ENCODE peak calls at places on chromosomes 3 and 15, in nine cellular contexts. One of them, this sample, is unnamed. For H3K4me1, the result is how much of the 10 kb centered on the place peaks cover.

GRCh38 chr3:38634133-38634532 is 15.4 kb downstream of the SCN5A start:
- DNase-seq in IMR-90: peak
- DNase-seq in fibroblast of lung: no peak
- DNase-seq in esophagus muscularis mucosa: no peak
- DNase-seq in vagina: no peak
- DNase-seq in CD8-positive, alpha-beta T cell: no peak
- DNase-seq in heart right ventricle: no peak
- DNase-seq in GM23338: no peak
- DNase-seq in uterus: no peak
- DNase-seq in this sample: peak

GRCh38 chr3:13002398-13003124 is 70.7 kb downstream of the IQSEC1 start:
- DNase-seq in IMR-90: no peak
- DNase-seq in fibroblast of lung: no peak
- DNase-seq in esophagus muscularis mucosa: no peak
- DNase-seq in vagina: no peak
- DNase-seq in CD8-positive, alpha-beta T cell: no peak
- DNase-seq in heart right ventricle: no peak
- DNase-seq in GM23338: no peak
- DNase-seq in uterus: no peak
- DNase-seq in this sample: no peak

GRCh38 chr3:74267583-74268184 is 346.8 kb downstream of the CNTN3 start:
- DNase-seq in IMR-90: peak
- DNase-seq in fibroblast of lung: peak
- DNase-seq in esophagus muscularis mucosa: no peak
- DNase-seq in vagina: no peak
- DNase-seq in CD8-positive, alpha-beta T cell: no peak
- DNase-seq in heart right ventricle: peak
- DNase-seq in GM23338: peak
- DNase-seq in uterus: no peak
- DNase-seq in this sample: no peak

GRCh38 chr3:37969601-37970100 is 20.9 kb upstream of the VILL start:
- DNase-seq in IMR-90: no peak
- DNase-seq in fibroblast of lung: no peak
- DNase-seq in esophagus muscularis mucosa: no peak
- DNase-seq in vagina: no peak
- DNase-seq in CD8-positive, alpha-beta T cell: no peak
- DNase-seq in heart right ventricle: no peak
- DNase-seq in GM23338: no peak
- DNase-seq in uterus: no peak
- DNase-seq in this sample: no peak

GRCh38 chr3:10964537-10965167 is 27.9 kb upstream of the SLC6A1 start:
- DNase-seq in IMR-90: peak
- DNase-seq in fibroblast of lung: no peak
- DNase-seq in esophagus muscularis mucosa: no peak
- DNase-seq in vagina: no peak
- DNase-seq in CD8-positive, alpha-beta T cell: no peak
- DNase-seq in heart right ventricle: no peak
- DNase-seq in GM23338: peak
- DNase-seq in uterus: no peak
- DNase-seq in this sample: no peak

GRCh38 chr3:183536238-183536880 is 19.1 kb downstream of the KLHL6 start:
- DNase-seq in IMR-90: no peak
- DNase-seq in fibroblast of lung: no peak
- DNase-seq in esophagus muscularis mucosa: no peak
- DNase-seq in vagina: no peak
- DNase-seq in CD8-positive, alpha-beta T cell: no peak
- DNase-seq in heart right ventricle: no peak
- DNase-seq in GM23338: no peak
- DNase-seq in uterus: no peak
- DNase-seq in this sample: no peak

GRCh38 chr3:167662919-167663400 is 9.2 kb upstream of the WDR49 start:
- DNase-seq in IMR-90: no peak
- DNase-seq in fibroblast of lung: peak
- DNase-seq in esophagus muscularis mucosa: no peak
- DNase-seq in vagina: no peak
- DNase-seq in CD8-positive, alpha-beta T cell: no peak
- DNase-seq in heart right ventricle: no peak
- DNase-seq in GM23338: no peak
- DNase-seq in uterus: no peak
- DNase-seq in this sample: no peak

GRCh38 chr3:180546863-180547262 is 55.1 kb upstream of the TTC14 start:
- DNase-seq in IMR-90: no peak
- DNase-seq in fibroblast of lung: no peak
- DNase-seq in esophagus muscularis mucosa: no peak
- DNase-seq in vagina: no peak
- DNase-seq in CD8-positive, alpha-beta T cell: no peak
- DNase-seq in heart right ventricle: no peak
- DNase-seq in GM23338: no peak
- DNase-seq in uterus: no peak
- DNase-seq in this sample: no peak

GRCh38 chr3:177746259-177747021 is 549.2 kb upstream of the TBL1XR1 start:
- DNase-seq in IMR-90: peak
- DNase-seq in fibroblast of lung: peak
- DNase-seq in esophagus muscularis mucosa: no peak
- DNase-seq in vagina: no peak
- DNase-seq in CD8-positive, alpha-beta T cell: no peak
- DNase-seq in heart right ventricle: no peak
- DNase-seq in GM23338: no peak
- DNase-seq in uterus: no peak
- DNase-seq in this sample: no peak

GRCh38 chr3:194296448-194296831 is 54.7 kb downstream of the CPN2 start:
- DNase-seq in IMR-90: peak
- DNase-seq in fibroblast of lung: peak
- DNase-seq in esophagus muscularis mucosa: no peak
- DNase-seq in vagina: no peak
- DNase-seq in CD8-positive, alpha-beta T cell: no peak
- DNase-seq in heart right ventricle: no peak
- DNase-seq in GM23338: peak
- DNase-seq in uterus: no peak
- DNase-seq in this sample: no peak

DNA sequence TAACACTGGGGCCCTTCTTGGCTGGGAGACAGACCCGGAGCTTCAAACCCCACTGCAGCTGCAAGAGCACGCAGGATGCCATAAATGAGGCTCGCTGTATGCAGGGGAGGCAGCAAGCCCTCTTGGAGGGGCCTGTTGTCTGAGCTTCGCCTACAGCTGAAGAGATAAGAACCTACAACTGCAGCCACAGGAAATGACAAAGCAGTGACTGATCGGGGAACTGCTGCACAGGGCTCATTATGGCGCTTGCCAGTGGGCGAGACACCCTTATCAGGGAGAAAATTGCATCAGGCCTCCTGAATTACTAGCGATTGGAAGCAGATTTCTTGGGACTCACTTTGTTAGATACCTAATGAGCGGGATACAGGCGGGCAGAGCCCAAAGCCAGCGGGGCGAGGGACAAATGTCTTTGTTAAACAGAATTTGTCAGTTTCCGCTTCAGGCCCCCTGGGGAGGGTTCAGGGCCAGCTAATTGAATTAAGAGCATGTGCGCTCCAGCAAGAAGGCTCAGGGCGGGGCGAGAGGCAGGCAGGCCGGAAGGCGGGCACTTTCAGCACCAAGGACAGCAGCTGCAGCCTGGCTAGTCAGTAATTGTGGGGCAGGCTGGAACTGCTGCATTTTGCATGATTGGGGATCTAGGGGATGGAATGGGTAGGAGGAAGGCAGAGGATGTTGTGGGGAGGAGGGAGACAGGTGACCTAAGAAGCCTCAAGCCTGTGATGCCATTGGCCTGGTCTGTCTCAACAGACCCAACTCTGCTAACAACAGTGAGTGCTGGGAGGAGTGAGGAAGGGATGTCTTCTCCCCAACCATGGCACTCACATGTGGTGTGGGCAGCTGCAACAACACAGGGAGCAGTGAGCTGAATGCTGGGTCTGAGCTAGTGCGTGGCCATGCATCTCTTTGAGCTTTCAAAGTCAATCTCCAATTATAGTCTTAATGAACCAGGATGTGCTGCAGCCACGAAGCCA is 55.3 kb downstream of the CCDC33 start:
- DNase-seq in IMR-90: peak
- DNase-seq in fibroblast of lung: peak
- DNase-seq in esophagus muscularis mucosa: no peak
- DNase-seq in vagina: no peak
- DNase-seq in CD8-positive, alpha-beta T cell: peak
- DNase-seq in heart right ventricle: peak
- DNase-seq in GM23338: peak
- DNase-seq in uterus: peak
- DNase-seq in this sample: peak
- H3K27ac ChIP-seq in IMR-90: no peak
- H3K27ac ChIP-seq in fibroblast of lung: no peak
- H3K27ac ChIP-seq in esophagus muscularis mucosa: no peak
- H3K27ac ChIP-seq in vagina: no peak
- H3K27ac ChIP-seq in CD8-positive, alpha-beta T cell: no peak
- H3K27ac ChIP-seq in heart right ventricle: no peak
- H3K27ac ChIP-seq in GM23338: no peak
- H3K27ac ChIP-seq in uterus: no peak
- H3K27ac ChIP-seq in this sample: no peak

GRCh38 chr15:90394702-90395442 is 6.8 kb downstream of the IQGAP1 start:
- DNase-seq in IMR-90: no peak
- DNase-seq in fibroblast of lung: no peak
- DNase-seq in esophagus muscularis mucosa: no peak
- DNase-seq in vagina: no peak
- DNase-seq in CD8-positive, alpha-beta T cell: no peak
- DNase-seq in heart right ventricle: no peak
- DNase-seq in GM23338: no peak
- DNase-seq in uterus: no peak
- DNase-seq in this sample: no peak
- H3K4me1 ChIP-seq in IMR-90: under half
- H3K4me1 ChIP-seq in fibroblast of lung: under half
- H3K4me1 ChIP-seq in esophagus muscularis mucosa: half or more
- H3K4me1 ChIP-seq in vagina: half or more
- H3K4me1 ChIP-seq in CD8-positive, alpha-beta T cell: half or more
- H3K4me1 ChIP-seq in heart right ventricle: half or more
- H3K4me1 ChIP-seq in GM23338: half or more
- H3K4me1 ChIP-seq in uterus: under half
- H3K4me1 ChIP-seq in this sample: half or more

GRCh38 chr3:171245796-171246453 is 214.3 kb downstream of the TNIK start:
- DNase-seq in IMR-90: no peak
- DNase-seq in fibroblast of lung: no peak
- DNase-seq in esophagus muscularis mucosa: no peak
- DNase-seq in vagina: no peak
- DNase-seq in CD8-positive, alpha-beta T cell: no peak
- DNase-seq in heart right ventricle: no peak
- DNase-seq in GM23338: no peak
- DNase-seq in uterus: no peak
- DNase-seq in this sample: no peak
- H3K27ac ChIP-seq in IMR-90: no peak
- H3K27ac ChIP-seq in fibroblast of lung: no peak
- H3K27ac ChIP-seq in esophagus muscularis mucosa: no peak
- H3K27ac ChIP-seq in vagina: no peak
- H3K27ac ChIP-seq in CD8-positive, alpha-beta T cell: no peak
- H3K27ac ChIP-seq in heart right ventricle: no peak
- H3K27ac ChIP-seq in GM23338: no peak
- H3K27ac ChIP-seq in uterus: no peak
- H3K27ac ChIP-seq in this sample: no peak

DNA sequence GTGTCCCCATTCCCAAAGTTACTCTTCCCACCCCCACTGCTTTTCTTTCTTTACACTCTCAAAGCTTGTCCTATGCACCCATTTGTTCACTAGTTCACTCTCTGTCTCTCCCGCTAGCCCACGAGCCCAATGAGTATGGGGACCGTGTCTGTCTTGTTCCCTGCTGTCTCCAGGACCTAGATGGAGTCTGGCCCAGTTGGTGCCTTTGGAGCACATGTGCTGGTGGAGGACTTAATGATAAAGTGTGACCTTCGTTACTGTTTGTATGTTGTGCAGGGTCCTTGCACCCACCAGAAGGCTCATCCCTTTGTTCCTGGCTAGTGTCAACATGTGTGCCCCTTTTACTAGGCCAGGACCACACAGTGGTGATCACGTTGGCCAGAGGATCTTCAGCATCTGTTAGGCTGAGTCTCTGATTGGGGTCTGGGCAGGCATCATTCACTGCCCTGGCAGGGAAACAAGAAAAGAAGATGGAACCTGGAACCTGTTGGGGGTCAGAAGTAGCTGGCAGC is 7.4 kb downstream of the CISH start:
- DNase-seq in IMR-90: no peak
- DNase-seq in fibroblast of lung: no peak
- DNase-seq in esophagus muscularis mucosa: no peak
- DNase-seq in vagina: no peak
- DNase-seq in CD8-positive, alpha-beta T cell: no peak
- DNase-seq in heart right ventricle: no peak
- DNase-seq in GM23338: no peak
- DNase-seq in uterus: no peak
- DNase-seq in this sample: no peak
- H3K4me1 ChIP-seq in IMR-90: under half
- H3K4me1 ChIP-seq in fibroblast of lung: under half
- H3K4me1 ChIP-seq in esophagus muscularis mucosa: half or more
- H3K4me1 ChIP-seq in vagina: half or more
- H3K4me1 ChIP-seq in CD8-positive, alpha-beta T cell: half or more
- H3K4me1 ChIP-seq in heart right ventricle: half or more
- H3K4me1 ChIP-seq in GM23338: under half
- H3K4me1 ChIP-seq in uterus: under half
- H3K4me1 ChIP-seq in this sample: under half

DNA sequence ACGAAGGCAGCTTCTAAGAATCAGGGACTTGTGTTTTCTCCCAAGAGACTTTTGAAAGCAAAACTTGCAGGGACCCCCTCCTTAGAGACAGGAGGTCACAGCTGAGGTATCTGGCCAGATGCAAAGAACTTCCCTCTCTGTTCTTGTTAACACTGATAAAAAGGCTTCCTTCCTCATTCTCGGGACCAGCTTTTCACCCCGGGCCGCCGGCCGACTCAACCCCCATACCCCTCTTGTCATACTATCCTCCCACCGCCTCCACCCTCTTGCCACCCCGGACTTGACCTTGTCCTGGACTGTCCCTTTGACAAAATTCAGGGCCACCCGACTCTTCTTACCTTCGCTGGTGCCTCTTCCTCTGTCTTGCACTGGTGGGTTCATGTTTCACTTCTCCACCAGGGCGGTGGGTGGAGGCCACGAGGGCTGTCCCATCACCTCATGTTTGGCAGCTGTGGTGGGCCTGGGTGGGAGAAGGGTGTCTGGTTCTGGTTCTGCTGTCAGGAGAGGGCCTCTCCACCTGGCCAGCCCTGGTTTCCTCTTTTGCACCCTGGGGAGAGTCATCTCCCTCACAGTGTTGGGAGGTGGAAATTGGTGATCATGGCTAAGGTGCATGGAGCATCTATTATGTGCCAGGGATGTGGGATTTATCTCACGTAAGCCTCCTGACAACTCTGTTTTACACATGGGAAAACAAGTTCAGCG is 32.5 kb downstream of the BHLHE40 start:
- DNase-seq in IMR-90: no peak
- DNase-seq in fibroblast of lung: no peak
- DNase-seq in esophagus muscularis mucosa: no peak
- DNase-seq in vagina: no peak
- DNase-seq in CD8-positive, alpha-beta T cell: no peak
- DNase-seq in heart right ventricle: no peak
- DNase-seq in GM23338: no peak
- DNase-seq in uterus: no peak
- DNase-seq in this sample: no peak
- H3K27ac ChIP-seq in IMR-90: no peak
- H3K27ac ChIP-seq in fibroblast of lung: no peak
- H3K27ac ChIP-seq in esophagus muscularis mucosa: no peak
- H3K27ac ChIP-seq in vagina: no peak
- H3K27ac ChIP-seq in CD8-positive, alpha-beta T cell: no peak
- H3K27ac ChIP-seq in heart right ventricle: no peak
- H3K27ac ChIP-seq in GM23338: no peak
- H3K27ac ChIP-seq in uterus: no peak
- H3K27ac ChIP-seq in this sample: no peak

This sample was measured in right atrium auricular region.